ENCODE peak calls at places on chromosome 11, in seven cellular contexts. One of them, this sample, is unnamed.

GRCh38 chr11:110096369-110096976 is 3.3 kb downstream of the ZC3H12C start:
- DNase-seq in NCI-H2081: no peak
- DNase-seq in nucleus accumbens: no peak
- DNase-seq in stimulated activated CD8-positive, alpha-beta memory T cell treated with anti-CD3 and anti-CD28 coated beads, Interleukin-4, amount 100 ng/mL, for 24 hours: no peak
- DNase-seq in smooth muscle cell of the brain vasculature: no peak
- DNase-seq in fibroblast of mammary gland: no peak
- DNase-seq in cardiac muscle cell: no peak
- DNase-seq in this sample: no peak

GRCh38 chr11:131593301-131593700 is 222.9 kb downstream of the NTM start:
- DNase-seq in fibroblast of mammary gland: no peak
- DNase-seq in cardiac muscle cell: no peak
- DNase-seq in stimulated activated CD8-positive, alpha-beta memory T cell treated with anti-CD3 and anti-CD28 coated beads, Interleukin-4, amount 100 ng/mL, for 24 hours: no peak
- DNase-seq in NCI-H2081: no peak
- DNase-seq in nucleus accumbens: no peak
- DNase-seq in smooth muscle cell of the brain vasculature: no peak
- DNase-seq in this sample: no peak

GRCh38 chr11:69921429-69922014 is 102.3 kb upstream of the FGF3 start:
- DNase-seq in fibroblast of mammary gland: no peak
- DNase-seq in NCI-H2081: no peak
- DNase-seq in nucleus accumbens: no peak
- DNase-seq in stimulated activated CD8-positive, alpha-beta memory T cell treated with anti-CD3 and anti-CD28 coated beads, Interleukin-4, amount 100 ng/mL, for 24 hours: no peak
- DNase-seq in cardiac muscle cell: no peak
- DNase-seq in smooth muscle cell of the brain vasculature: no peak
- DNase-seq in this sample: no peak

GRCh38 chr11:33475999-33476398 is 218.8 kb downstream of the HIPK3 start:
- DNase-seq in stimulated activated CD8-positive, alpha-beta memory T cell treated with anti-CD3 and anti-CD28 coated beads, Interleukin-4, amount 100 ng/mL, for 24 hours: no peak
- DNase-seq in fibroblast of mammary gland: peak
- DNase-seq in smooth muscle cell of the brain vasculature: no peak
- DNase-seq in nucleus accumbens: no peak
- DNase-seq in NCI-H2081: peak
- DNase-seq in cardiac muscle cell: peak
- DNase-seq in this sample: peak

GRCh38 chr11:96207459-96208449 is 135.2 kb downstream of the MAML2 start:
- DNase-seq in cardiac muscle cell: peak
- DNase-seq in fibroblast of mammary gland: no peak
- DNase-seq in NCI-H2081: no peak
- DNase-seq in nucleus accumbens: no peak
- DNase-seq in smooth muscle cell of the brain vasculature: no peak
- DNase-seq in stimulated activated CD8-positive, alpha-beta memory T cell treated with anti-CD3 and anti-CD28 coated beads, Interleukin-4, amount 100 ng/mL, for 24 hours: no peak
- DNase-seq in this sample: no peak

GRCh38 chr11:42777776-42778175 is 534.0 kb upstream of the API5 start:
- DNase-seq in stimulated activated CD8-positive, alpha-beta memory T cell treated with anti-CD3 and anti-CD28 coated beads, Interleukin-4, amount 100 ng/mL, for 24 hours: no peak
- DNase-seq in nucleus accumbens: no peak
- DNase-seq in smooth muscle cell of the brain vasculature: no peak
- DNase-seq in NCI-H2081: no peak
- DNase-seq in cardiac muscle cell: no peak
- DNase-seq in fibroblast of mammary gland: no peak
- DNase-seq in this sample: no peak

GRCh38 chr11:94933225-94934130 is 39.9 kb downstream of the CWC15 start:
- DNase-seq in stimulated activated CD8-positive, alpha-beta memory T cell treated with anti-CD3 and anti-CD28 coated beads, Interleukin-4, amount 100 ng/mL, for 24 hours: no peak
- DNase-seq in nucleus accumbens: no peak
- DNase-seq in fibroblast of mammary gland: peak
- DNase-seq in cardiac muscle cell: peak
- DNase-seq in NCI-H2081: no peak
- DNase-seq in smooth muscle cell of the brain vasculature: peak
- DNase-seq in this sample: no peak

GRCh38 chr11:131370090-131370751 is at the start of gene NTM:
- DNase-seq in stimulated activated CD8-positive, alpha-beta memory T cell treated with anti-CD3 and anti-CD28 coated beads, Interleukin-4, amount 100 ng/mL, for 24 hours: no peak
- DNase-seq in fibroblast of mammary gland: peak
- DNase-seq in NCI-H2081: no peak
- DNase-seq in cardiac muscle cell: peak
- DNase-seq in smooth muscle cell of the brain vasculature: no peak
- DNase-seq in nucleus accumbens: no peak
- DNase-seq in this sample: no peak

GRCh38 chr11:64448599-64449380 is 89.8 kb downstream of the RPS6KA4 start:
- DNase-seq in fibroblast of mammary gland: peak
- DNase-seq in NCI-H2081: peak
- DNase-seq in stimulated activated CD8-positive, alpha-beta memory T cell treated with anti-CD3 and anti-CD28 coated beads, Interleukin-4, amount 100 ng/mL, for 24 hours: peak
- DNase-seq in smooth muscle cell of the brain vasculature: peak
- DNase-seq in cardiac muscle cell: peak
- DNase-seq in nucleus accumbens: peak
- DNase-seq in this sample: peak

GRCh38 chr11:2259466-2259830 is 10.9 kb downstream of the ASCL2 start:
- DNase-seq in NCI-H2081: no peak
- DNase-seq in nucleus accumbens: no peak
- DNase-seq in fibroblast of mammary gland: no peak
- DNase-seq in smooth muscle cell of the brain vasculature: no peak
- DNase-seq in cardiac muscle cell: no peak
- DNase-seq in stimulated activated CD8-positive, alpha-beta memory T cell treated with anti-CD3 and anti-CD28 coated beads, Interleukin-4, amount 100 ng/mL, for 24 hours: no peak
- DNase-seq in this sample: no peak

GRCh38 chr11:129960216-129961214 is 42.1 kb downstream of the PRDM10 start:
- DNase-seq in cardiac muscle cell: peak
- DNase-seq in stimulated activated CD8-positive, alpha-beta memory T cell treated with anti-CD3 and anti-CD28 coated beads, Interleukin-4, amount 100 ng/mL, for 24 hours: no peak
- DNase-seq in smooth muscle cell of the brain vasculature: no peak
- DNase-seq in fibroblast of mammary gland: peak
- DNase-seq in NCI-H2081: no peak
- DNase-seq in nucleus accumbens: no peak
- DNase-seq in this sample: peak

GRCh38 chr11:7673724-7674434 is 579 bp upstream of the CYB5R2 start:
- DNase-seq in stimulated activated CD8-positive, alpha-beta memory T cell treated with anti-CD3 and anti-CD28 coated beads, Interleukin-4, amount 100 ng/mL, for 24 hours: no peak
- DNase-seq in NCI-H2081: no peak
- DNase-seq in cardiac muscle cell: peak
- DNase-seq in smooth muscle cell of the brain vasculature: no peak
- DNase-seq in nucleus accumbens: no peak
- DNase-seq in fibroblast of mammary gland: peak
- DNase-seq in this sample: no peak

GRCh38 chr11:17263803-17264202 is 12.7 kb upstream of the NUCB2 start:
- DNase-seq in fibroblast of mammary gland: peak
- DNase-seq in smooth muscle cell of the brain vasculature: no peak
- DNase-seq in stimulated activated CD8-positive, alpha-beta memory T cell treated with anti-CD3 and anti-CD28 coated beads, Interleukin-4, amount 100 ng/mL, for 24 hours: no peak
- DNase-seq in NCI-H2081: no peak
- DNase-seq in cardiac muscle cell: no peak
- DNase-seq in nucleus accumbens: no peak
- DNase-seq in this sample: no peak

GRCh38 chr11:126459691-126460404 is 104.4 kb downstream of the ST3GAL4 start:
- DNase-seq in nucleus accumbens: no peak
- DNase-seq in stimulated activated CD8-positive, alpha-beta memory T cell treated with anti-CD3 and anti-CD28 coated beads, Interleukin-4, amount 100 ng/mL, for 24 hours: no peak
- DNase-seq in cardiac muscle cell: peak
- DNase-seq in smooth muscle cell of the brain vasculature: peak
- DNase-seq in fibroblast of mammary gland: peak
- DNase-seq in NCI-H2081: no peak
- DNase-seq in this sample: no peak